ENCODE peak calls at places on chromosome 1, in four cellular contexts. U is GM20000; H is left ventricle myocardium inferior; T is stimulated activated CD4-positive, alpha-beta T cell treated with anti-CD3 and anti-CD28 coated beads, TNF-alpha, amount 100 ng/mL, for 24 hours. L is an unnamed sample.

GRCh38 chr1:182143825-182144661 is 82.5 kb upstream of the ZNF648 start:
- DNase-seq in T (no peak), H (peak), U (no peak), L (peak)

GRCh38 chr1:85339089-85339488 is 62.7 kb upstream of the BCL10 start:
- DNase-seq in U (no peak), T (no peak), H (no peak), L (no peak)

GRCh38 chr1:84096121-84096635 is 47.9 kb upstream of the PRKACB start:
- DNase-seq in U (no peak), T (no peak), H (no peak), L (no peak)

GRCh38 chr1:67833595-67833926 is 294 bp upstream of the GNG12 start:
- DNase-seq in T (no peak), U (no peak), H (no peak), L (no peak)

GRCh38 chr1:171741872-171742576 is at the start of gene VAMP4:
- DNase-seq in T (peak), U (peak), H (peak), L (peak)

GRCh38 chr1:119683893-119684292 is 27.8 kb upstream of the PHGDH start:
- DNase-seq in U (no peak), H (no peak), T (no peak), L (no peak)

GRCh38 chr1:87495147-87495546 is 166.5 kb downstream of the LMO4 start:
- DNase-seq in T (no peak), U (no peak), H (no peak), L (no peak)

GRCh38 chr1:54095543-54096286 is 42.3 kb downstream of the TCEANC2 start:
- DNase-seq in U (no peak), T (no peak), H (no peak), L (no peak)

GRCh38 chr1:36971832-36972231 is 62.5 kb downstream of the GRIK3 start:
- DNase-seq in H (no peak), U (no peak), T (no peak), L (no peak)

GRCh38 chr1:117413412-117413811 is 46.2 kb downstream of the MAN1A2 start:
- DNase-seq in T (no peak), U (no peak), H (no peak), L (no peak)

L was measured in lower lobe of right lung.